ENCODE peak calls at places on chromosome 3, in seven cellular contexts. O is tibial nerve, W is HCT116, V is ascending aorta, B is stomach, G is breast epithelium, J is body of pancreas. D is an unnamed sample.

GRCh38 chr3:149992416-149993058 is 21.8 kb upstream of the PFN2 start:
- DNase-seq in O (no peak), W (no peak), V (no peak), B (no peak), G (no peak), J (no peak), D (no peak)

GRCh38 chr3:124107491-124107890 is 115.6 kb upstream of the ROPN1 start:
- DNase-seq in O (no peak), W (no peak), V (no peak), B (no peak), G (no peak), J (no peak), D (no peak)

GRCh38 chr3:178100881-178101280 is 435.4 kb upstream of the KCNMB2 start:
- DNase-seq in O (no peak), W (no peak), V (no peak), B (no peak), G (no peak), J (no peak), D (no peak)

GRCh38 chr3:38758557-38758956 is 57.5 kb downstream of the SCN10A start:
- DNase-seq in O (no peak), W (no peak), V (no peak), B (no peak), G (no peak), J (no peak), D (no peak)

GRCh38 chr3:128504957-128505730 is 12.1 kb upstream of the GATA2 start:
- DNase-seq in O (no peak), W (no peak), V (no peak), B (no peak), G (no peak), J (no peak), D (peak; percentile 84)

GRCh38 chr3:197746214-197746613 is 3.5 kb upstream of the FYTTD1 start:
- DNase-seq in O (no peak), W (no peak), V (no peak), B (no peak), G (no peak), J (no peak), D (no peak)

GRCh38 chr3:128069271-128069670 is 17.0 kb downstream of the SEC61A1 start:
- DNase-seq in O (no peak), W (no peak), V (no peak), B (no peak), G (no peak), J (no peak), D (no peak)

GRCh38 chr3:178513539-178514410 is 22.5 kb upstream of the KCNMB2 start:
- DNase-seq in O (no peak), W (no peak), V (no peak), B (no peak), G (no peak), J (no peak), D (no peak)

GRCh38 chr3:36428444-36428843 is 48.1 kb downstream of the STAC start:
- DNase-seq in O (no peak), W (no peak), V (no peak), B (no peak), G (no peak), J (no peak), D (no peak)

GRCh38 chr3:88003115-88003755 is 55.6 kb downstream of the CGGBP1 start:
- DNase-seq in O (peak; percentile 50), W (peak; percentile 50), V (no peak), B (no peak), G (no peak), J (no peak), D (no peak)

GRCh38 chr3:25910997-25911396 is 121.1 kb downstream of the OXSM start:
- DNase-seq in O (peak; percentile 13), W (peak; percentile 39), V (no peak), B (no peak), G (no peak), J (peak; percentile 33), D (peak; percentile 7)

GRCh38 chr3:154967090-154967489 is 113.0 kb upstream of the MME start:
- DNase-seq in O (no peak), W (no peak), V (no peak), B (no peak), G (no peak), J (no peak), D (no peak)

GRCh38 chr3:55094691-55095090 is 166.8 kb upstream of the LRTM1 start:
- DNase-seq in O (no peak), W (no peak), V (no peak), B (no peak), G (no peak), J (no peak), D (no peak)

GRCh38 chr3:147361671-147362420 is 44.5 kb downstream of the ZIC4 start:
- DNase-seq in O (peak; percentile 25), W (peak; percentile 34), V (no peak), B (no peak), G (no peak), J (peak; percentile 20), D (peak; percentile 47)

GRCh38 chr3:124730129-124730919 is at the start of gene UMPS:
- DNase-seq in O (peak; percentile 75), W (peak; percentile 58), V (peak; percentile 92), B (peak; percentile 93), G (peak; percentile 83), J (peak; percentile 92), D (peak; percentile 95)

GRCh38 chr3:48591436-48591835 is 3.7 kb downstream of the COL7A1 start:
- DNase-seq in O (no peak), W (no peak), V (no peak), B (no peak), G (no peak), J (no peak), D (no peak)

GRCh38 chr3:52633786-52634185 is 51.9 kb downstream of the PBRM1 start:
- DNase-seq in O (no peak), W (no peak), V (no peak), B (no peak), G (no peak), J (no peak), D (no peak)

GRCh38 chr3:99376926-99377325 is 261.5 kb upstream of the COL8A1 start:
- DNase-seq in O (no peak), W (no peak), V (no peak), B (no peak), G (no peak), J (no peak), D (no peak)

GRCh38 chr3:38773528-38773927 is 42.5 kb downstream of the SCN10A start:
- DNase-seq in O (no peak), W (no peak), V (no peak), B (no peak), G (no peak), J (no peak), D (no peak)

GRCh38 chr3:23549148-23549910 is 256.4 kb upstream of the UBE2E1 start:
- DNase-seq in O (no peak), W (peak; percentile 18), V (no peak), B (no peak), G (no peak), J (no peak), D (peak; percentile 71)

GRCh38 chr3:99505646-99506269 is 132.6 kb upstream of the COL8A1 start:
- DNase-seq in O (peak; percentile 68), W (no peak), V (peak; percentile 81), B (no peak), G (no peak), J (no peak), D (no peak)

GRCh38 chr3:101303089-101303731 is 17.2 kb downstream of the IMPG2 start:
- DNase-seq in O (no peak), W (no peak), V (no peak), B (no peak), G (no peak), J (no peak), D (no peak)
- TF ChIP-seq CTCF in O (no peak), W (no peak), V (no peak), B (no peak), G (no peak), J (no peak), D (no peak)

DNA sequence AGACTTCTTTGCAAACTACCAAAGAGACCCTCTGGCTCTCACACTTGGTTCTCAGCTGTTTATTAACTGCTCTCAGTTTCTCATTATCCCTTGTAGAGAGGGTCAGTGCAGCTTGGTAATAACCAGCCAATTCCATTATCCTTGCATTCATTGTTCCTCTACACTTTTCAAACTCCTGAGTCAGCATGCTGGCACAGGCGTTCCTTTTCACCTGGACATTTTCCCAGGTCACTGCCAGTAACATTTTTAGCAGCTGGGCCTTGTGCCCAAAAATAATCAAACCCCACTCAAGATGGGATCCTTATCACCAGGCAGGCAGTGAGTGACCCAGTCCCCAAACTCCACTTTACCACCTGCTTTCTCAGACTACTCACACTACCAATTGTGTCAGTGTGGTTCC is 4.8 kb upstream of the SUMF1 start:
- DNase-seq in O (no peak), W (no peak), V (no peak), B (no peak), G (no peak), J (peak; percentile 85), D (no peak)
- H3K4me1 ChIP-seq in O (no peaks in the 10 kb centered on the region), W (peaks cover 7% of the 10 kb centered on the region), V (peaks cover 13% of the 10 kb centered on the region), B (peaks cover 5% of the 10 kb centered on the region), G (no peaks in the 10 kb centered on the region), J (peaks cover 33% of the 10 kb centered on the region), D (no peaks in the 10 kb centered on the region)

DNA sequence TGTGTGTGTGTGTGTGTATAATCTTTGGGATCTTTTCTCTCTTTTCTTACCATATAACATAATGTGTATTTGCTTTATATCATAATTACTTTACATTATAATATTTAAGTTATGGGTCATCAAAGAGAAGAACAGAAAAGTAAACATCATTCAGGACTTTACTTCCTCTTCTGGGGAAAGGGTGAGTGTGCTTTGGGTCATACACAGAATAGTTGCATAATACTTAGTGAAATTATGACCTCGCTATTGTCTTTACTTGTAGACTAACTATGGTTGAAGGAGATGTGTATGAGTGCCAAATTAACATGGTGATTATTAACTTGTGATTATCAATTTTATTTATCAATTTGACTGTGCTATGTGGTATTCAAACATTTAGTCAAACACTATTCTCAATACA is 1086.9 kb downstream of the DIPK2A start:
- DNase-seq in O (no peak), W (no peak), V (no peak), B (no peak), G (no peak), J (no peak), D (no peak)
- H3K9me3 ChIP-seq in O (no peaks in the 10 kb centered on the region), W (no peaks in the 10 kb centered on the region), V (no peaks in the 10 kb centered on the region), B (peaks cover 23% of the 10 kb centered on the region), G (peaks cover 14% of the 10 kb centered on the region), J (no peaks in the 10 kb centered on the region), D (peaks cover 3% of the 10 kb centered on the region)

DNA sequence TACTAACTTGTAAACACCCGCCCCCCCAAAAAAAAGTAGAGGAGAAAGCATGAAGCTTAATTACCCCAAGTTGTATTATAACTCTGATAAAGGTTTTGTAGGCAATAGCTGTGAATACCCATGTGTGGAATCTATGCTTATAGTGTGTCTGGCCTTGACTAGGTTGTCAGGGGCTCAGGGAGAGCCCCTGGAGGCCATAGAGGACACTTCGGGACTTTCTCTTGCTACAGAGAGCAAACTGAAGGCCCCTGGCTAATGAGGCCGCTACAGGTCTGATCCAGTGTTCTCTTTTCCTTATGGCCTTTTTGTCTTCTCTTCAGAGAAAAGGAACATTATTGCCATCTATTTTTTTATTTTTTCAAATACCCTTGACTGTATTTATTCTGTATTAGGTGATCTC is 19.1 kb upstream of the SCAANT1 start:
- DNase-seq in O (no peak), W (no peak), V (no peak), B (no peak), G (no peak), J (no peak), D (no peak)
- TF ChIP-seq CTCF in O (no peak), W (no peak), V (no peak), B (no peak), G (no peak), J (no peak), D (no peak)

GRCh38 chr3:14253022-14253761 is 74.6 kb downstream of the LSM3 start:
- DNase-seq in O (peak; percentile 40), W (no peak), V (no peak), B (no peak), G (peak; percentile 41), J (no peak), D (peak; percentile 76)
- H3K4me1 ChIP-seq in O (no peaks in the 10 kb centered on the region), W (no peaks in the 10 kb centered on the region), V (no peaks in the 10 kb centered on the region), B (peaks cover 7% of the 10 kb centered on the region), G (peaks cover 3% of the 10 kb centered on the region), J (no peaks in the 10 kb centered on the region), D (peaks cover 28% of the 10 kb centered on the region)